ENCODE peak calls at places on chromosome 21, in five cellular contexts. One of them, this sample, is unnamed.

GRCh38 chr21:32412998-32413504 is 545 bp downstream of the EVA1C start:
- DNase-seq in effector memory CD4-positive, alpha-beta T cell: peak
- DNase-seq in NCI-H2029 treated with DMSO at 0.1 percent for 48 hours: no peak
- DNase-seq in HuH-7.5: no peak
- DNase-seq in BJ: no peak
- DNase-seq in this sample: no peak

GRCh38 chr21:44403106-44404020 is 49.9 kb downstream of the TRPM2 start:
- DNase-seq in effector memory CD4-positive, alpha-beta T cell: no peak
- DNase-seq in NCI-H2029 treated with DMSO at 0.1 percent for 48 hours: no peak
- DNase-seq in HuH-7.5: no peak
- DNase-seq in BJ: no peak
- DNase-seq in this sample: no peak

GRCh38 chr21:41973427-41973831 is 19.6 kb upstream of the C2CD2 start:
- DNase-seq in effector memory CD4-positive, alpha-beta T cell: no peak
- DNase-seq in NCI-H2029 treated with DMSO at 0.1 percent for 48 hours: no peak
- DNase-seq in HuH-7.5: no peak
- DNase-seq in BJ: no peak
- DNase-seq in this sample: no peak

GRCh38 chr21:34498623-34499022 is 13.4 kb downstream of the KCNE1 start:
- DNase-seq in effector memory CD4-positive, alpha-beta T cell: no peak
- DNase-seq in NCI-H2029 treated with DMSO at 0.1 percent for 48 hours: peak
- DNase-seq in HuH-7.5: no peak
- DNase-seq in BJ: no peak
- DNase-seq in this sample: no peak

GRCh38 chr21:40516336-40516735 is 330.6 kb downstream of the DSCAM start:
- DNase-seq in effector memory CD4-positive, alpha-beta T cell: no peak
- DNase-seq in NCI-H2029 treated with DMSO at 0.1 percent for 48 hours: no peak
- DNase-seq in HuH-7.5: no peak
- DNase-seq in BJ: no peak
- DNase-seq in this sample: no peak

GRCh38 chr21:45386728-45387371 is 18.1 kb upstream of the COL18A1 start:
- DNase-seq in effector memory CD4-positive, alpha-beta T cell: no peak
- DNase-seq in NCI-H2029 treated with DMSO at 0.1 percent for 48 hours: no peak
- DNase-seq in HuH-7.5: no peak
- DNase-seq in BJ: peak
- DNase-seq in this sample: no peak

GRCh38 chr21:15370576-15370975 is 305.8 kb upstream of the NRIP1 start:
- DNase-seq in effector memory CD4-positive, alpha-beta T cell: no peak
- DNase-seq in NCI-H2029 treated with DMSO at 0.1 percent for 48 hours: no peak
- DNase-seq in HuH-7.5: no peak
- DNase-seq in BJ: no peak
- DNase-seq in this sample: no peak

GRCh38 chr21:45293726-45294401 is 6.2 kb upstream of the POFUT2 start:
- DNase-seq in effector memory CD4-positive, alpha-beta T cell: no peak
- DNase-seq in NCI-H2029 treated with DMSO at 0.1 percent for 48 hours: no peak
- DNase-seq in HuH-7.5: no peak
- DNase-seq in BJ: no peak
- DNase-seq in this sample: no peak

GRCh38 chr21:34609951-34610549 is 4.9 kb downstream of the RCAN1 start:
- DNase-seq in effector memory CD4-positive, alpha-beta T cell: no peak
- DNase-seq in NCI-H2029 treated with DMSO at 0.1 percent for 48 hours: no peak
- DNase-seq in HuH-7.5: no peak
- DNase-seq in BJ: no peak
- DNase-seq in this sample: no peak

GRCh38 chr21:45554477-45555175 is 12.4 kb upstream of the SLC19A1 start:
- DNase-seq in effector memory CD4-positive, alpha-beta T cell: peak
- DNase-seq in NCI-H2029 treated with DMSO at 0.1 percent for 48 hours: no peak
- DNase-seq in HuH-7.5: peak
- DNase-seq in BJ: no peak
- DNase-seq in this sample: peak

GRCh38 chr21:42499430-42500106 is 3.5 kb upstream of the RSPH1 start:
- DNase-seq in effector memory CD4-positive, alpha-beta T cell: no peak
- DNase-seq in NCI-H2029 treated with DMSO at 0.1 percent for 48 hours: no peak
- DNase-seq in HuH-7.5: no peak
- DNase-seq in BJ: no peak
- DNase-seq in this sample: no peak

GRCh38 chr21:39840373-39841097 is 26.7 kb upstream of the PCP4 start:
- DNase-seq in effector memory CD4-positive, alpha-beta T cell: no peak
- DNase-seq in NCI-H2029 treated with DMSO at 0.1 percent for 48 hours: no peak
- DNase-seq in HuH-7.5: no peak
- DNase-seq in BJ: no peak
- DNase-seq in this sample: no peak

GRCh38 chr21:42784896-42785451 is 94.4 kb downstream of the WDR4 start:
- DNase-seq in effector memory CD4-positive, alpha-beta T cell: no peak
- DNase-seq in NCI-H2029 treated with DMSO at 0.1 percent for 48 hours: no peak
- DNase-seq in HuH-7.5: no peak
- DNase-seq in BJ: no peak
- DNase-seq in this sample: no peak

GRCh38 chr21:41068411-41069304 is 99.3 kb upstream of the BACE2 start:
- DNase-seq in effector memory CD4-positive, alpha-beta T cell: no peak
- DNase-seq in NCI-H2029 treated with DMSO at 0.1 percent for 48 hours: peak
- DNase-seq in HuH-7.5: peak
- DNase-seq in BJ: no peak
- DNase-seq in this sample: peak

GRCh38 chr21:42724226-42724920 is 71.0 kb downstream of the PDE9A start:
- DNase-seq in effector memory CD4-positive, alpha-beta T cell: no peak
- DNase-seq in NCI-H2029 treated with DMSO at 0.1 percent for 48 hours: no peak
- DNase-seq in HuH-7.5: peak
- DNase-seq in BJ: peak
- DNase-seq in this sample: peak

GRCh38 chr21:29430581-29430980 is 131.9 kb downstream of the BACH1 start:
- DNase-seq in effector memory CD4-positive, alpha-beta T cell: no peak
- DNase-seq in NCI-H2029 treated with DMSO at 0.1 percent for 48 hours: no peak
- DNase-seq in HuH-7.5: no peak
- DNase-seq in BJ: no peak
- DNase-seq in this sample: no peak

GRCh38 chr21:17427157-17427556 is 85.7 kb upstream of the CXADR start:
- DNase-seq in effector memory CD4-positive, alpha-beta T cell: no peak
- DNase-seq in NCI-H2029 treated with DMSO at 0.1 percent for 48 hours: no peak
- DNase-seq in HuH-7.5: no peak
- DNase-seq in BJ: no peak
- DNase-seq in this sample: no peak

GRCh38 chr21:26513212-26513611 is 59.9 kb downstream of the CYYR1 start:
- DNase-seq in effector memory CD4-positive, alpha-beta T cell: no peak
- DNase-seq in NCI-H2029 treated with DMSO at 0.1 percent for 48 hours: no peak
- DNase-seq in HuH-7.5: no peak
- DNase-seq in BJ: no peak
- DNase-seq in this sample: no peak

GRCh38 chr21:29443398-29444010 is 144.8 kb downstream of the BACH1 start:
- DNase-seq in effector memory CD4-positive, alpha-beta T cell: no peak
- DNase-seq in NCI-H2029 treated with DMSO at 0.1 percent for 48 hours: no peak
- DNase-seq in HuH-7.5: no peak
- DNase-seq in BJ: peak
- DNase-seq in this sample: no peak

GRCh38 chr21:17003221-17003620 is 509.6 kb upstream of the CXADR start:
- DNase-seq in effector memory CD4-positive, alpha-beta T cell: no peak
- DNase-seq in NCI-H2029 treated with DMSO at 0.1 percent for 48 hours: no peak
- DNase-seq in HuH-7.5: no peak
- DNase-seq in BJ: peak
- DNase-seq in this sample: no peak

GRCh38 chr21:28633803-28634572 is 358.7 kb downstream of the LTN1 start:
- DNase-seq in effector memory CD4-positive, alpha-beta T cell: no peak
- DNase-seq in NCI-H2029 treated with DMSO at 0.1 percent for 48 hours: no peak
- DNase-seq in HuH-7.5: no peak
- DNase-seq in BJ: no peak
- DNase-seq in this sample: no peak

GRCh38 chr21:37093977-37094376 is 20.9 kb downstream of the TTC3 start:
- DNase-seq in effector memory CD4-positive, alpha-beta T cell: no peak
- DNase-seq in NCI-H2029 treated with DMSO at 0.1 percent for 48 hours: no peak
- DNase-seq in HuH-7.5: no peak
- DNase-seq in BJ: no peak
- DNase-seq in this sample: no peak

GRCh38 chr21:31557421-31557955 is 102.0 kb upstream of the SOD1 start:
- DNase-seq in effector memory CD4-positive, alpha-beta T cell: no peak
- DNase-seq in NCI-H2029 treated with DMSO at 0.1 percent for 48 hours: no peak
- DNase-seq in HuH-7.5: no peak
- DNase-seq in BJ: no peak
- DNase-seq in this sample: no peak

GRCh38 chr21:45304161-45304830 is 16.6 kb upstream of the POFUT2 start:
- DNase-seq in effector memory CD4-positive, alpha-beta T cell: no peak
- DNase-seq in NCI-H2029 treated with DMSO at 0.1 percent for 48 hours: no peak
- DNase-seq in HuH-7.5: no peak
- DNase-seq in BJ: no peak
- DNase-seq in this sample: no peak

GRCh38 chr21:44677881-44678280 is 4.1 kb downstream of the KRTAP12-1 start:
- DNase-seq in effector memory CD4-positive, alpha-beta T cell: no peak
- DNase-seq in NCI-H2029 treated with DMSO at 0.1 percent for 48 hours: no peak
- DNase-seq in HuH-7.5: no peak
- DNase-seq in BJ: no peak
- DNase-seq in this sample: no peak

GRCh38 chr21:44024895-44025353 is 12.8 kb downstream of the TRAPPC10 start:
- DNase-seq in effector memory CD4-positive, alpha-beta T cell: no peak
- DNase-seq in NCI-H2029 treated with DMSO at 0.1 percent for 48 hours: no peak
- DNase-seq in HuH-7.5: no peak
- DNase-seq in BJ: no peak
- DNase-seq in this sample: no peak

GRCh38 chr21:45427331-45428271 is 22.6 kb downstream of the COL18A1 start:
- DNase-seq in effector memory CD4-positive, alpha-beta T cell: no peak
- DNase-seq in NCI-H2029 treated with DMSO at 0.1 percent for 48 hours: no peak
- DNase-seq in HuH-7.5: peak
- DNase-seq in BJ: peak
- DNase-seq in this sample: no peak

GRCh38 chr21:45127937-45128336 is 53.6 kb downstream of the ADARB1 start:
- DNase-seq in effector memory CD4-positive, alpha-beta T cell: no peak
- DNase-seq in NCI-H2029 treated with DMSO at 0.1 percent for 48 hours: no peak
- DNase-seq in HuH-7.5: no peak
- DNase-seq in BJ: no peak
- DNase-seq in this sample: no peak